ENCODE peak calls at places on chromosomes 6 and 20, in nine cellular contexts. One of them, this sample, is unnamed.

GRCh38 chr6:108165714-108166663 is at the start of gene NR2E1:
- DNase-seq in RWPE1: no peak
- DNase-seq in MCF 10A: no peak
- DNase-seq in colonic mucosa: no peak
- DNase-seq in sigmoid colon: no peak
- DNase-seq in GM12878: no peak
- DNase-seq in upper lobe of right lung: no peak
- DNase-seq in CD4-positive, alpha-beta T cell: no peak
- DNase-seq in Calu3: no peak
- DNase-seq in this sample: no peak

GRCh38 chr20:14866841-14867514 is 529.6 kb upstream of the FLRT3 start:
- DNase-seq in RWPE1: no peak
- DNase-seq in MCF 10A: no peak
- DNase-seq in colonic mucosa: no peak
- DNase-seq in sigmoid colon: no peak
- DNase-seq in GM12878: no peak
- DNase-seq in upper lobe of right lung: no peak
- DNase-seq in CD4-positive, alpha-beta T cell: no peak
- DNase-seq in Calu3: no peak
- DNase-seq in this sample: no peak

GRCh38 chr6:38214159-38214558 is 394.6 kb downstream of the ZFAND3 start:
- DNase-seq in RWPE1: no peak
- DNase-seq in MCF 10A: peak; percentile 13
- DNase-seq in colonic mucosa: no peak
- DNase-seq in sigmoid colon: no peak
- DNase-seq in GM12878: no peak
- DNase-seq in upper lobe of right lung: no peak
- DNase-seq in CD4-positive, alpha-beta T cell: no peak
- DNase-seq in Calu3: no peak
- DNase-seq in this sample: no peak

GRCh38 chr6:147390909-147391536 is 117.5 kb upstream of the SAMD5 start:
- DNase-seq in RWPE1: peak; percentile 13
- DNase-seq in MCF 10A: peak; percentile 43
- DNase-seq in colonic mucosa: no peak
- DNase-seq in sigmoid colon: no peak
- DNase-seq in GM12878: no peak
- DNase-seq in upper lobe of right lung: no peak
- DNase-seq in CD4-positive, alpha-beta T cell: no peak
- DNase-seq in Calu3: no peak
- DNase-seq in this sample: no peak

GRCh38 chr6:74000582-74000981 is 304.6 kb downstream of the CD109 start:
- DNase-seq in RWPE1: no peak
- DNase-seq in MCF 10A: peak; percentile 8
- DNase-seq in colonic mucosa: no peak
- DNase-seq in sigmoid colon: no peak
- DNase-seq in GM12878: no peak
- DNase-seq in upper lobe of right lung: no peak
- DNase-seq in CD4-positive, alpha-beta T cell: no peak
- DNase-seq in Calu3: no peak
- DNase-seq in this sample: no peak

GRCh38 chr20:11919046-11919445 is 1.4 kb downstream of the BTBD3 start:
- DNase-seq in RWPE1: no peak
- DNase-seq in MCF 10A: no peak
- DNase-seq in colonic mucosa: no peak
- DNase-seq in sigmoid colon: no peak
- DNase-seq in GM12878: no peak
- DNase-seq in upper lobe of right lung: no peak
- DNase-seq in CD4-positive, alpha-beta T cell: no peak
- DNase-seq in Calu3: no peak
- DNase-seq in this sample: no peak

GRCh38 chr20:62350098-62350628 is 16.9 kb downstream of the LAMA5 start:
- DNase-seq in RWPE1: peak; percentile 97
- DNase-seq in MCF 10A: peak; percentile 95
- DNase-seq in colonic mucosa: peak; percentile 53
- DNase-seq in sigmoid colon: no peak
- DNase-seq in GM12878: no peak
- DNase-seq in upper lobe of right lung: peak; percentile 84
- DNase-seq in CD4-positive, alpha-beta T cell: no peak
- DNase-seq in Calu3: peak; percentile 98
- DNase-seq in this sample: no peak

GRCh38 chr6:15274696-15275387 is 29.0 kb downstream of the JARID2 start:
- DNase-seq in RWPE1: no peak
- DNase-seq in MCF 10A: peak; percentile 37
- DNase-seq in colonic mucosa: no peak
- DNase-seq in sigmoid colon: no peak
- DNase-seq in GM12878: no peak
- DNase-seq in upper lobe of right lung: no peak
- DNase-seq in CD4-positive, alpha-beta T cell: no peak
- DNase-seq in Calu3: no peak
- DNase-seq in this sample: no peak

GRCh38 chr20:4876301-4876700 is 125.0 kb downstream of the SLC23A2 start:
- DNase-seq in RWPE1: no peak
- DNase-seq in MCF 10A: no peak
- DNase-seq in colonic mucosa: no peak
- DNase-seq in sigmoid colon: no peak
- DNase-seq in GM12878: no peak
- DNase-seq in upper lobe of right lung: no peak
- DNase-seq in CD4-positive, alpha-beta T cell: no peak
- DNase-seq in Calu3: no peak
- DNase-seq in this sample: no peak

GRCh38 chr6:84197708-84198107 is 29.7 kb downstream of the CEP162 start:
- DNase-seq in RWPE1: no peak
- DNase-seq in MCF 10A: no peak
- DNase-seq in colonic mucosa: no peak
- DNase-seq in sigmoid colon: no peak
- DNase-seq in GM12878: no peak
- DNase-seq in upper lobe of right lung: no peak
- DNase-seq in CD4-positive, alpha-beta T cell: no peak
- DNase-seq in Calu3: no peak
- DNase-seq in this sample: no peak
- TF ChIP-seq CTCF in RWPE1: no peak
- TF ChIP-seq CTCF in MCF 10A: no peak
- TF ChIP-seq CTCF in colonic mucosa: no peak
- TF ChIP-seq CTCF in sigmoid colon: no peak
- TF ChIP-seq CTCF in GM12878: no peak
- TF ChIP-seq CTCF in upper lobe of right lung: no peak
- TF ChIP-seq CTCF in CD4-positive, alpha-beta T cell: no peak
- TF ChIP-seq CTCF in Calu3: no peak
- TF ChIP-seq CTCF in this sample: peak; percentile 76

GRCh38 chr20:46118481-46119020 is 437 bp downstream of the CD40 start:
- DNase-seq in RWPE1: peak; percentile 59
- DNase-seq in MCF 10A: no peak
- DNase-seq in colonic mucosa: peak; percentile 28
- DNase-seq in sigmoid colon: peak; percentile 73
- DNase-seq in GM12878: no peak
- DNase-seq in upper lobe of right lung: peak; percentile 71
- DNase-seq in CD4-positive, alpha-beta T cell: peak; percentile 7
- DNase-seq in Calu3: peak; percentile 26
- DNase-seq in this sample: no peak

GRCh38 chr20:46120136-46120535 is 2.0 kb downstream of the CD40 start:
- DNase-seq in RWPE1: no peak
- DNase-seq in MCF 10A: no peak
- DNase-seq in colonic mucosa: no peak
- DNase-seq in sigmoid colon: no peak
- DNase-seq in GM12878: no peak
- DNase-seq in upper lobe of right lung: no peak
- DNase-seq in CD4-positive, alpha-beta T cell: no peak
- DNase-seq in Calu3: no peak
- DNase-seq in this sample: no peak

GRCh38 chr20:46119028-46119546 is 973 bp downstream of the CD40 start:
- DNase-seq in RWPE1: peak; percentile 50
- DNase-seq in MCF 10A: no peak
- DNase-seq in colonic mucosa: no peak
- DNase-seq in sigmoid colon: no peak
- DNase-seq in GM12878: peak; percentile 49
- DNase-seq in upper lobe of right lung: no peak
- DNase-seq in CD4-positive, alpha-beta T cell: no peak
- DNase-seq in Calu3: no peak
- DNase-seq in this sample: no peak

GRCh38 chr20:46119547-46119946 is 1.4 kb downstream of the CD40 start:
- DNase-seq in RWPE1: no peak
- DNase-seq in MCF 10A: no peak
- DNase-seq in colonic mucosa: no peak
- DNase-seq in sigmoid colon: no peak
- DNase-seq in GM12878: no peak
- DNase-seq in upper lobe of right lung: no peak
- DNase-seq in CD4-positive, alpha-beta T cell: no peak
- DNase-seq in Calu3: no peak
- DNase-seq in this sample: no peak

DNA sequence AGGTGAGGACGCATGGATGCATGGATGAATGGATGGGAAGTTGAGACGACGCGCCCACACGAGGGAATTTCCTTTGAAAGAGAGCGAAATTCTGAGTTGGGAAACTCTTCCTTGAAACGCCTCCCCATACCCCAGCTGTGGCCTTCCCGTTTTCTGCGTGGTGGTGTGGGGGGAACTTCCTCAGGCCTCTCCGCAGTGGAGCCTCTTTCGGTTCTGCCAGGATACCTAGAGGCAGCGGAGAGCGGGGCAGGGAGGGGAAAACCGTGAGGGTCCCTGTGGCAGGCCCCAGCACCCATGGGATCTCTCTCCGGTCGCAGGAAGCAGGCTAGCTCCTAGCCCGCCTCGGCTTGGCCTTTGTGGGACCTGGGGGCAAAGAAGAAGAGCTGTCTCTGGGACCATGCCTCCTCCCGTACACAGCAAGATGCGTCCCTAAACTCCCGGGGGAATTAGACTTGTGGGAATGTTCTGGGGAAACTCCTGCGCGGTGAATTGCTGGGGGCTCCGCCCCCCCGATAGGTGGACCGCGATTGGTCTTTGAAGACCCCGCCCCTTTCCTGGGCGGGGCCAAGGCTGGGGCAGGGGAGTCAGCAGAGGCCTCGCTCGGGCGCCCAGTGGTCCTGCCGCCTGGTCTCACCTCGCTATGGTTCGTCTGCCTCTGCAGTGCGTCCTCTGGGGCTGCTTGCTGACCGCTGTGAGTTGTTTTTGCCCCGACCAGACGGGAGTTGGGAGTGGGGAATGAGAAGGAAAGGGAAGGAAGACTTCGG is at the start of gene CD40:
- DNase-seq in RWPE1: peak; percentile 100
- DNase-seq in MCF 10A: peak; percentile 66
- DNase-seq in colonic mucosa: peak; percentile 85
- DNase-seq in sigmoid colon: peak; percentile 95
- DNase-seq in GM12878: peak; percentile 76
- DNase-seq in upper lobe of right lung: peak; percentile 95
- DNase-seq in CD4-positive, alpha-beta T cell: peak; percentile 63
- DNase-seq in Calu3: peak; percentile 83
- DNase-seq in this sample: no peak
- TF ChIP-seq CTCF in RWPE1: no peak
- TF ChIP-seq CTCF in MCF 10A: no peak
- TF ChIP-seq CTCF in colonic mucosa: no peak
- TF ChIP-seq CTCF in sigmoid colon: no peak
- TF ChIP-seq CTCF in GM12878: no peak
- TF ChIP-seq CTCF in upper lobe of right lung: no peak
- TF ChIP-seq CTCF in CD4-positive, alpha-beta T cell: no peak
- TF ChIP-seq CTCF in Calu3: no peak
- TF ChIP-seq CTCF in this sample: no peak

GRCh38 chr6:29725981-29726380 is 2.7 kb downstream of the HLA-F start:
- DNase-seq in RWPE1: no peak
- DNase-seq in MCF 10A: no peak
- DNase-seq in colonic mucosa: no peak
- DNase-seq in sigmoid colon: no peak
- DNase-seq in GM12878: no peak
- DNase-seq in upper lobe of right lung: no peak
- DNase-seq in CD4-positive, alpha-beta T cell: no peak
- DNase-seq in Calu3: no peak
- DNase-seq in this sample: no peak

GRCh38 chr6:29723666-29724588 is 693 bp downstream of the HLA-F start:
- DNase-seq in RWPE1: peak; percentile 30
- DNase-seq in MCF 10A: no peak
- DNase-seq in colonic mucosa: peak; percentile 73
- DNase-seq in sigmoid colon: no peak
- DNase-seq in GM12878: no peak
- DNase-seq in upper lobe of right lung: peak; percentile 80
- DNase-seq in CD4-positive, alpha-beta T cell: peak; percentile 66
- DNase-seq in Calu3: peak; percentile 17
- DNase-seq in this sample: no peak

GRCh38 chr6:29720863-29721262 is 2.4 kb upstream of the HLA-F start:
- DNase-seq in RWPE1: no peak
- DNase-seq in MCF 10A: no peak
- DNase-seq in colonic mucosa: no peak
- DNase-seq in sigmoid colon: no peak
- DNase-seq in GM12878: no peak
- DNase-seq in upper lobe of right lung: no peak
- DNase-seq in CD4-positive, alpha-beta T cell: no peak
- DNase-seq in Calu3: peak; percentile 38
- DNase-seq in this sample: no peak

GRCh38 chr6:29724937-29725869 is 2.0 kb downstream of the HLA-F start:
- DNase-seq in RWPE1: no peak
- DNase-seq in MCF 10A: no peak
- DNase-seq in colonic mucosa: no peak
- DNase-seq in sigmoid colon: no peak
- DNase-seq in GM12878: no peak
- DNase-seq in upper lobe of right lung: no peak
- DNase-seq in CD4-positive, alpha-beta T cell: no peak
- DNase-seq in Calu3: no peak
- DNase-seq in this sample: no peak

DNA sequence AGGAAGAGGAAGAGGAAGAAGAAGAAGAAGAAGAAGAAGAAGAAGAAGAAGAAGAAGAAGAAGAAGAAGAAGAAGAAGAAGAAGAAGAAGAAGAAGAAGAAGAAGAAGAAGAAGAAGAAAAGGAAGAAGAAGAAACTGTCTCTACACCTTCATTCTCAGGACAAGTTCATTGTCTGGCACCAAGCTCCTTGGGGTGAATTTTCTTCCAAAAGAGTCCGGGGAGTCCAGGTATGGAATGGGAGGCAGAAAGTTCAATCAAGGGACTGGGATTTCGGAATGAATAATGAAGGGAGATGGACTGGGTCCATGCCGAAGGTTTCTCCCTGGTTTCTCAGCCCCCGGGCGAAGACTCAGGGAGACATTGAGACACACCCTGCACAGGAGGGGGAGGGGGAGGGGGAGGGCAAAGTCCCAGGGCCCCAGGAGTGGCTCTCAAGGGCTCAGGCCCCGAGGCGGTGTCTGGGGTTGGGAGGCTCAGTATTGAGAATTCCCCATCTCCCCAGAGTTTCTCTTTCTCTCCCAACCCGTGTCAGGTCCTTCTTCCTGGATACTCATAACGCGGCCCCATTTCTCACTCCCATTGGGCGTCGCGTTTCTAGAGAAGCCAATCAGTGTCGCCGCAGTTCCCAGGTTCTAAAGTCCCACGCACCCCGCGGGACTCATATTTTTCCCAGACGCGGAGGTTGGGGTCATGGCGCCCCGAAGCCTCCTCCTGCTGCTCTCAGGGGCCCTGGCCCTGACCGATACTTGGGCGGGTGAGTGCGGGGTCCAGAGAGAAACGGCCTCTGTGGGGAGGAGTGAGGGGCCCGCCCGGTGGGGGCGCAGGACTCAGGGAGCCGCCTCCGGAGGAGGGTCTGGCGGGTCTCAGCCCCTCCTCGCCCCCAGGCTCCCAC is at the start of gene HLA-F:
- DNase-seq in RWPE1: peak; percentile 92
- DNase-seq in MCF 10A: peak; percentile 96
- DNase-seq in colonic mucosa: peak; percentile 89
- DNase-seq in sigmoid colon: peak; percentile 95
- DNase-seq in GM12878: peak; percentile 92
- DNase-seq in upper lobe of right lung: peak; percentile 89
- DNase-seq in CD4-positive, alpha-beta T cell: peak; percentile 72
- DNase-seq in Calu3: peak; percentile 84
- DNase-seq in this sample: no peak
- TF ChIP-seq CTCF in RWPE1: no peak
- TF ChIP-seq CTCF in MCF 10A: no peak
- TF ChIP-seq CTCF in colonic mucosa: no peak
- TF ChIP-seq CTCF in sigmoid colon: no peak
- TF ChIP-seq CTCF in GM12878: peak; percentile 5
- TF ChIP-seq CTCF in upper lobe of right lung: no peak
- TF ChIP-seq CTCF in CD4-positive, alpha-beta T cell: no peak
- TF ChIP-seq CTCF in Calu3: no peak
- TF ChIP-seq CTCF in this sample: no peak

GRCh38 chr20:23021541-23021940 is 13.6 kb upstream of the SSTR4 start:
- DNase-seq in RWPE1: no peak
- DNase-seq in MCF 10A: peak; percentile 18
- DNase-seq in colonic mucosa: no peak
- DNase-seq in sigmoid colon: no peak
- DNase-seq in GM12878: no peak
- DNase-seq in upper lobe of right lung: no peak
- DNase-seq in CD4-positive, alpha-beta T cell: no peak
- DNase-seq in Calu3: no peak
- DNase-seq in this sample: no peak
- TF ChIP-seq CTCF in RWPE1: no peak
- TF ChIP-seq CTCF in MCF 10A: no peak
- TF ChIP-seq CTCF in colonic mucosa: no peak
- TF ChIP-seq CTCF in sigmoid colon: no peak
- TF ChIP-seq CTCF in GM12878: no peak
- TF ChIP-seq CTCF in upper lobe of right lung: peak; percentile 8
- TF ChIP-seq CTCF in CD4-positive, alpha-beta T cell: no peak
- TF ChIP-seq CTCF in Calu3: no peak
- TF ChIP-seq CTCF in this sample: peak; percentile 8